ENCODE peak calls at places on chromosome 21, in eight cellular contexts. F is EL, I is astrocyte of the spinal cord, O is T-helper 1 cell, A is NCI-H82, X is posterior vena cava, H is HEK293T, M is uterus. L is an unnamed sample.

GRCh38 chr21:24045775-24046215 is 1561.5 kb downstream of the MRPL39 start:
- DNase-seq in A (peak; percentile 17), I (peak; percentile 97), O (no peak), M (peak; percentile 40), H (peak; percentile 13), F (no peak), X (peak; percentile 91), L (no peak)

GRCh38 chr21:29007801-29008200 is 11.3 kb downstream of the RWDD2B start:
- DNase-seq in X (no peak), O (no peak), A (no peak), I (no peak), M (no peak), H (no peak), F (peak; percentile 47), L (no peak)

GRCh38 chr21:38486221-38486620 is 12.1 kb downstream of the ERG start:
- DNase-seq in M (no peak), X (no peak), A (no peak), I (peak; percentile 69), O (no peak), F (peak; percentile 81), H (no peak), L (no peak)

GRCh38 chr21:38771536-38771935 is 34.2 kb upstream of the ETS2 start:
- DNase-seq in A (no peak), I (no peak), H (no peak), M (no peak), F (peak; percentile 31), X (no peak), O (no peak), L (no peak)

GRCh38 chr21:40242586-40242985 is 375.3 kb downstream of the PCP4 start:
- DNase-seq in O (no peak), A (no peak), X (no peak), F (no peak), M (no peak), H (no peak), I (no peak), L (no peak)

GRCh38 chr21:42520628-42521253 is 7.1 kb downstream of the SLC37A1 start:
- DNase-seq in F (no peak), I (no peak), X (no peak), H (no peak), A (peak; percentile 28), O (no peak), M (no peak), L (no peak)

GRCh38 chr21:32604484-32604883 is 7.7 kb downstream of the CFAP298 start:
- DNase-seq in O (no peak), H (no peak), X (no peak), M (no peak), A (no peak), I (no peak), F (no peak), L (no peak)

GRCh38 chr21:42524341-42525227 is 10.9 kb downstream of the SLC37A1 start:
- DNase-seq in H (no peak), A (no peak), M (peak; percentile 55), F (no peak), O (no peak), I (peak; percentile 76), X (no peak), L (no peak)

GRCh38 chr21:33402011-33402979 is 918 bp upstream of the IFNGR2 start:
- DNase-seq in X (peak; percentile 93), M (peak; percentile 78), A (peak; percentile 38), I (peak; percentile 59), H (no peak), O (no peak), F (peak; percentile 81), L (peak; percentile 12)

GRCh38 chr21:36994501-36995189 is 11.9 kb upstream of the RIPPLY3 start:
- DNase-seq in H (no peak), M (no peak), I (no peak), A (no peak), F (no peak), X (no peak), O (no peak), L (no peak)

GRCh38 chr21:45228656-45229240 is 58.9 kb downstream of the POFUT2 start:
- DNase-seq in H (no peak), I (no peak), X (no peak), O (no peak), F (peak; percentile 61), M (no peak), A (no peak), L (no peak)

GRCh38 chr21:23014021-23014420 is 2015.8 kb downstream of the NCAM2 start:
- DNase-seq in M (no peak), H (no peak), F (no peak), O (no peak), I (no peak), X (no peak), A (no peak), L (no peak)

GRCh38 chr21:45303111-45303615 is 15.5 kb upstream of the POFUT2 start:
- DNase-seq in M (no peak), H (no peak), A (no peak), I (no peak), X (peak; percentile 79), F (no peak), O (no peak), L (no peak)